ENCODE peak calls at places on chromosomes 2 and 18, in seven cellular contexts. G, S, R, N, V, B and W are unnamed samples.

GRCh38 chr2:7692657-7693161 is 775.5 kb downstream of the RNF144A start:
- DNase-seq in G (no peak), S (no peak), R (peak; percentile 95), N (no peak), V (no peak), B (peak; percentile 50), W (peak; percentile 65)

GRCh38 chr2:122166820-122167219 is 411.4 kb downstream of the TSN start:
- DNase-seq in G (no peak), S (no peak), R (no peak), N (no peak), V (no peak), B (no peak), W (no peak)

GRCh38 chr2:240806006-240806405 is 14.0 kb downstream of the KIF1A start:
- DNase-seq in G (no peak), S (no peak), R (no peak), N (no peak), V (no peak), B (no peak), W (no peak)

GRCh38 chr2:148994341-148994740 is 44.2 kb upstream of the LYPD6B start:
- DNase-seq in G (peak; percentile 25), S (no peak), R (no peak), N (no peak), V (peak; percentile 58), B (no peak), W (no peak)

GRCh38 chr18:48902023-48902855 is 48.5 kb downstream of the SMAD7 start:
- DNase-seq in G (peak; percentile 85), S (no peak), R (no peak), N (no peak), V (no peak), B (no peak), W (no peak)

GRCh38 chr2:31947871-31948270 is 62.9 kb downstream of the MEMO1 start:
- DNase-seq in G (no peak), S (no peak), R (no peak), N (no peak), V (no peak), B (no peak), W (no peak)

GRCh38 chr2:191951832-191952231 is 104.9 kb upstream of the CAVIN2 start:
- DNase-seq in G (peak; percentile 18), S (no peak), R (no peak), N (no peak), V (no peak), B (no peak), W (no peak)

GRCh38 chr2:68925298-68925885 is 27.3 kb downstream of the GKN2 start:
- DNase-seq in G (peak; percentile 65), S (peak; percentile 43), R (no peak), N (peak; percentile 60), V (no peak), B (peak; percentile 71), W (no peak)

GRCh38 chr2:219571311-219572236 is at the start of gene OBSL1:
- DNase-seq in G (no peak), S (peak; percentile 26), R (no peak), N (no peak), V (peak; percentile 7), B (no peak), W (peak; percentile 78)

GRCh38 chr2:174603280-174603679 is 5.7 kb upstream of the WIPF1 start:
- DNase-seq in G (peak; percentile 65), S (no peak), R (no peak), N (peak; percentile 42), V (no peak), B (peak; percentile 73), W (no peak)

GRCh38 chr2:70779911-70780580 is 10.4 kb downstream of the FIGLA start:
- DNase-seq in G (no peak), S (no peak), R (peak; percentile 55), N (no peak), V (no peak), B (no peak), W (no peak)

GRCh38 chr2:230891509-230891908 is 26.8 kb downstream of the ITM2C start:
- DNase-seq in G (no peak), S (no peak), R (no peak), N (no peak), V (no peak), B (no peak), W (no peak)

GRCh38 chr18:55589625-55590291 is 1.8 kb upstream of the TCF4 start:
- DNase-seq in G (peak; percentile 94), S (peak; percentile 81), R (peak; percentile 72), N (peak; percentile 33), V (peak; percentile 73), B (peak; percentile 86), W (peak; percentile 40)

GRCh38 chr18:74351354-74351753 is 35.7 kb downstream of the C18orf63 start:
- DNase-seq in G (no peak), S (no peak), R (peak; percentile 20), N (no peak), V (no peak), B (no peak), W (peak; percentile 28)

GRCh38 chr2:141021611-141022010 is 1109.2 kb downstream of the LRP1B start:
- DNase-seq in G (no peak), S (no peak), R (no peak), N (no peak), V (no peak), B (no peak), W (no peak)

GRCh38 chr2:20524412-20525040 is 77.7 kb downstream of the RHOB start:
- DNase-seq in G (no peak), S (no peak), R (no peak), N (no peak), V (no peak), B (no peak), W (no peak)

GRCh38 chr2:240948905-240949790 is 43.0 kb downstream of the CROCC2 start:
- DNase-seq in G (no peak), S (no peak), R (no peak), N (no peak), V (no peak), B (no peak), W (no peak)

GRCh38 chr2:209495855-209496585 is 72.2 kb downstream of the MAP2 start:
- DNase-seq in G (peak; percentile 71), S (no peak), R (peak; percentile 91), N (no peak), V (peak; percentile 94), B (no peak), W (peak; percentile 67)